ENCODE peak calls at places on chromosomes 13 and 19, in ten cellular contexts. One of them, this sample, is unnamed.
A peak's percentile ranks its signal among the peaks of the same experiment; 100 is the strongest.

GRCh38 chr19:1655992-1656608 is 3.7 kb upstream of the TCF3 start:
- DNase-seq in psoas muscle: no peak
- DNase-seq in progenitor cell of endocrine pancreas: no peak
- DNase-seq in transverse colon: no peak
- DNase-seq in tibial artery: no peak
- DNase-seq in Peyer's patch: no peak
- DNase-seq in left lung: no peak
- DNase-seq in GM06990: no peak
- DNase-seq in OCI-LY7: no peak
- DNase-seq in right lobe of liver: no peak
- DNase-seq in this sample: no peak

GRCh38 chr19:42244452-42245220 is 2.2 kb upstream of the GSK3A start:
- DNase-seq in right lobe of liver: peak; percentile 95
- DNase-seq in GM06990: peak; percentile 95
- DNase-seq in tibial artery: peak; percentile 92
- DNase-seq in transverse colon: peak; percentile 94
- DNase-seq in Peyer's patch: peak; percentile 97
- DNase-seq in psoas muscle: peak; percentile 95
- DNase-seq in OCI-LY7: peak; percentile 96
- DNase-seq in progenitor cell of endocrine pancreas: peak; percentile 83
- DNase-seq in left lung: peak; percentile 95
- DNase-seq in this sample: peak; percentile 86

GRCh38 chr13:20272571-20273171 is 40.6 kb upstream of the GJB6 start:
- DNase-seq in tibial artery: no peak
- DNase-seq in GM06990: no peak
- DNase-seq in progenitor cell of endocrine pancreas: no peak
- DNase-seq in psoas muscle: no peak
- DNase-seq in transverse colon: no peak
- DNase-seq in Peyer's patch: no peak
- DNase-seq in OCI-LY7: no peak
- DNase-seq in right lobe of liver: no peak
- DNase-seq in left lung: no peak
- DNase-seq in this sample: no peak

GRCh38 chr13:67353031-67353430 is 122.9 kb upstream of the PCDH9 start:
- DNase-seq in OCI-LY7: no peak
- DNase-seq in progenitor cell of endocrine pancreas: no peak
- DNase-seq in transverse colon: no peak
- DNase-seq in Peyer's patch: no peak
- DNase-seq in right lobe of liver: no peak
- DNase-seq in left lung: no peak
- DNase-seq in GM06990: no peak
- DNase-seq in tibial artery: no peak
- DNase-seq in psoas muscle: no peak
- DNase-seq in this sample: no peak

GRCh38 chr13:69496951-69497350 is 610.7 kb upstream of the ATXN8OS start:
- DNase-seq in Peyer's patch: no peak
- DNase-seq in right lobe of liver: no peak
- DNase-seq in tibial artery: no peak
- DNase-seq in psoas muscle: no peak
- DNase-seq in left lung: no peak
- DNase-seq in OCI-LY7: no peak
- DNase-seq in transverse colon: no peak
- DNase-seq in GM06990: no peak
- DNase-seq in progenitor cell of endocrine pancreas: no peak
- DNase-seq in this sample: no peak

GRCh38 chr13:32734511-32734910 is 148.3 kb downstream of the PDS5B start:
- DNase-seq in left lung: no peak
- DNase-seq in transverse colon: no peak
- DNase-seq in psoas muscle: no peak
- DNase-seq in GM06990: no peak
- DNase-seq in OCI-LY7: no peak
- DNase-seq in progenitor cell of endocrine pancreas: no peak
- DNase-seq in tibial artery: no peak
- DNase-seq in right lobe of liver: no peak
- DNase-seq in Peyer's patch: no peak
- DNase-seq in this sample: no peak

GRCh38 chr19:12997967-12998940 is 3.0 kb downstream of the NFIX start:
- DNase-seq in right lobe of liver: no peak
- DNase-seq in progenitor cell of endocrine pancreas: no peak
- DNase-seq in left lung: no peak
- DNase-seq in tibial artery: no peak
- DNase-seq in GM06990: no peak
- DNase-seq in transverse colon: no peak
- DNase-seq in OCI-LY7: no peak
- DNase-seq in psoas muscle: peak; percentile 50
- DNase-seq in Peyer's patch: no peak
- DNase-seq in this sample: no peak

GRCh38 chr19:18933297-18933696 is 7.7 kb downstream of the HOMER3 start:
- DNase-seq in Peyer's patch: no peak
- DNase-seq in left lung: no peak
- DNase-seq in GM06990: no peak
- DNase-seq in right lobe of liver: no peak
- DNase-seq in OCI-LY7: no peak
- DNase-seq in progenitor cell of endocrine pancreas: no peak
- DNase-seq in tibial artery: no peak
- DNase-seq in psoas muscle: no peak
- DNase-seq in transverse colon: no peak
- DNase-seq in this sample: no peak

GRCh38 chr19:6739884-6740588 is 556 bp downstream of the TRIP10 start:
- DNase-seq in tibial artery: no peak
- DNase-seq in right lobe of liver: peak; percentile 75
- DNase-seq in progenitor cell of endocrine pancreas: no peak
- DNase-seq in transverse colon: peak; percentile 54
- DNase-seq in OCI-LY7: peak; percentile 43
- DNase-seq in GM06990: no peak
- DNase-seq in psoas muscle: peak; percentile 91
- DNase-seq in Peyer's patch: peak; percentile 65
- DNase-seq in left lung: no peak
- DNase-seq in this sample: no peak

GRCh38 chr13:33262997-33263396 is 22.6 kb downstream of the STARD13 start:
- DNase-seq in OCI-LY7: peak; percentile 10
- DNase-seq in psoas muscle: no peak
- DNase-seq in Peyer's patch: no peak
- DNase-seq in progenitor cell of endocrine pancreas: no peak
- DNase-seq in GM06990: no peak
- DNase-seq in tibial artery: no peak
- DNase-seq in transverse colon: no peak
- DNase-seq in left lung: no peak
- DNase-seq in right lobe of liver: no peak
- DNase-seq in this sample: no peak

GRCh38 chr13:110107568-110108347 is 199.2 kb downstream of the COL4A1 start:
- DNase-seq in Peyer's patch: no peak
- DNase-seq in GM06990: no peak
- DNase-seq in OCI-LY7: no peak
- DNase-seq in tibial artery: no peak
- DNase-seq in psoas muscle: no peak
- DNase-seq in left lung: no peak
- DNase-seq in right lobe of liver: no peak
- DNase-seq in transverse colon: no peak
- DNase-seq in progenitor cell of endocrine pancreas: no peak
- DNase-seq in this sample: no peak
- TF ChIP-seq CTCF in Peyer's patch: no peak
- TF ChIP-seq CTCF in GM06990: no peak
- TF ChIP-seq CTCF in OCI-LY7: no peak
- TF ChIP-seq CTCF in tibial artery: peak; percentile 14
- TF ChIP-seq CTCF in psoas muscle: peak; percentile 21
- TF ChIP-seq CTCF in left lung: no peak
- TF ChIP-seq CTCF in right lobe of liver: no peak
- TF ChIP-seq CTCF in transverse colon: no peak
- TF ChIP-seq CTCF in progenitor cell of endocrine pancreas: peak; percentile 22
- TF ChIP-seq CTCF in this sample: no peak

DNA sequence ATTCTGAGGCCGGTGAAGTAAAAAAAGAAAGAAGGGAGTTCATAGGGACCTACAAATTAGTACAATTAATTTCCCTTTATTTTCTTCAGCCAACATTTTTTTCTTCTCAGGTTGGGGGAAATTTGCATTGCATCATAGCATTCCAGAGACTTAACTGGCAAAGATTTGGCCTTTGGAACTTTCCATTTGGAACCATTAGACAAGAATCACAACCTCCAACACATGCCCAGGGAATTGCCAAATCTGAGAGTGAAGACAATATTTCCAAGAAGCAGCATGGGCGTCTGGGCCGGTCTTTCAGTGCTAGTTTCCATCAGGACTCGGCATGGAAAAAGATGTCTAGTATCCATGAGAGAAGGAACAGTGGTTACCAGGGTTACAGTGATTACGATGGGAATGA is 6.4 kb upstream of the ERCC5 start:
- DNase-seq in Peyer's patch: no peak
- DNase-seq in progenitor cell of endocrine pancreas: no peak
- DNase-seq in GM06990: no peak
- DNase-seq in psoas muscle: no peak
- DNase-seq in left lung: no peak
- DNase-seq in transverse colon: no peak
- DNase-seq in tibial artery: no peak
- DNase-seq in OCI-LY7: no peak
- DNase-seq in right lobe of liver: no peak
- DNase-seq in this sample: no peak
- TF ChIP-seq CTCF in Peyer's patch: no peak
- TF ChIP-seq CTCF in progenitor cell of endocrine pancreas: no peak
- TF ChIP-seq CTCF in GM06990: no peak
- TF ChIP-seq CTCF in psoas muscle: no peak
- TF ChIP-seq CTCF in left lung: no peak
- TF ChIP-seq CTCF in transverse colon: no peak
- TF ChIP-seq CTCF in tibial artery: no peak
- TF ChIP-seq CTCF in OCI-LY7: no peak
- TF ChIP-seq CTCF in right lobe of liver: no peak
- TF ChIP-seq CTCF in this sample: no peak

DNA sequence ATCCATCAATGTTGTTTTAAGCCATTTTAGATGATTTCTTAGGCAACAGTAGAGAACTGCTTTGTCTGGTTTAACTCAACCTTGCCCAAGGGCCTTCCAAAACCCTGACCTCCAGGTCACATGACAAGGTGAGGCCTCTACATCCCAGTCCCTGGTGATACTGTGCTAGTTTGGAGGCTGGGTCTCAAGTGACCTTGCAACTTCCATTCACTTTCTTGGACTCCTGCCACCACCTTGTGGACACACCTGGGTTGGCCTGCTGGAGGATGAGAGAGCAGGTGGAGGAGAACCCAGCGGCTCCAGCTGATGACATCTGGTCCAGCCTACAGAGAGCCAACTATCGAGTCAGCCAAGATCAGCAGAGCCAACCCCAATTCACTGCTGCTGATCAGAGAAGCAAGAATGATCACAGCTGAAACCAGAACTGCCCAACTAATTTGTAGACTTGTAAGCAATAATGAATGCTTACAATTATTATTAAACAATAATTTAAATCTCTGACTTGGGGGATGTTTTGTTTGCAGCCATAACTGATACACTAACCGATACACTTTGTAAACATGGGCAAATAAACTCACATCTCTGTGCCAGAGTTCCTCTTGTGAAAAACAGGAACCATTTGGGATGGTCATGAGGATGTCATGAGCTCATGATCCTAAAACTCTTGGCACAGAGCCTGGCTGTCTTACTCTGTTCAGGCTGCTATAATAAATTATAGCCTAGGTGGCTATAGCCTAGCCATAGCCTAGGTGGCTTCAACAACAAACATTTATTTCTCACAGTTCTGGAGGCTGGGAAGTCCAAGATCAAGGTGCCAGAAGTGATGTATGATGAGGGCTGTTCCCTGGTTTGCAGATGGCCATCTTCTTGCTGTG is 11.5 kb downstream of the FAM187B start:
- DNase-seq in tibial artery: peak; percentile 52
- DNase-seq in OCI-LY7: peak; percentile 82
- DNase-seq in progenitor cell of endocrine pancreas: no peak
- DNase-seq in transverse colon: peak; percentile 65
- DNase-seq in psoas muscle: no peak
- DNase-seq in right lobe of liver: no peak
- DNase-seq in GM06990: peak; percentile 30
- DNase-seq in left lung: no peak
- DNase-seq in Peyer's patch: peak; percentile 80
- DNase-seq in this sample: peak; percentile 30
- TF ChIP-seq CTCF in tibial artery: no peak
- TF ChIP-seq CTCF in OCI-LY7: peak; percentile 82
- TF ChIP-seq CTCF in progenitor cell of endocrine pancreas: no peak
- TF ChIP-seq CTCF in transverse colon: no peak
- TF ChIP-seq CTCF in psoas muscle: no peak
- TF ChIP-seq CTCF in right lobe of liver: no peak
- TF ChIP-seq CTCF in GM06990: peak; percentile 25
- TF ChIP-seq CTCF in left lung: no peak
- TF ChIP-seq CTCF in Peyer's patch: peak; percentile 30
- TF ChIP-seq CTCF in this sample: peak; percentile 44

GRCh38 chr13:51585696-51586095 is 1.4 kb downstream of the WDFY2 start:
- DNase-seq in GM06990: no peak
- DNase-seq in Peyer's patch: no peak
- DNase-seq in psoas muscle: no peak
- DNase-seq in tibial artery: no peak
- DNase-seq in progenitor cell of endocrine pancreas: no peak
- DNase-seq in left lung: no peak
- DNase-seq in OCI-LY7: peak; percentile 26
- DNase-seq in right lobe of liver: no peak
- DNase-seq in transverse colon: no peak
- DNase-seq in this sample: no peak

GRCh38 chr13:51585234-51585672 is 991 bp downstream of the WDFY2 start:
- DNase-seq in GM06990: no peak
- DNase-seq in psoas muscle: no peak
- DNase-seq in right lobe of liver: no peak
- DNase-seq in tibial artery: no peak
- DNase-seq in left lung: no peak
- DNase-seq in progenitor cell of endocrine pancreas: no peak
- DNase-seq in OCI-LY7: peak; percentile 18
- DNase-seq in Peyer's patch: no peak
- DNase-seq in transverse colon: no peak
- DNase-seq in this sample: no peak

GRCh38 chr13:51583875-51584730 is at the start of gene WDFY2:
- DNase-seq in GM06990: peak; percentile 98
- DNase-seq in transverse colon: peak; percentile 100
- DNase-seq in OCI-LY7: peak; percentile 99
- DNase-seq in tibial artery: peak; percentile 100
- DNase-seq in psoas muscle: peak; percentile 100
- DNase-seq in right lobe of liver: peak; percentile 100
- DNase-seq in progenitor cell of endocrine pancreas: peak; percentile 99
- DNase-seq in Peyer's patch: peak; percentile 100
- DNase-seq in left lung: peak; percentile 100
- DNase-seq in this sample: peak; percentile 97

GRCh38 chr13:51583469-51583874 is 790 bp upstream of the WDFY2 start:
- DNase-seq in Peyer's patch: no peak
- DNase-seq in progenitor cell of endocrine pancreas: no peak
- DNase-seq in psoas muscle: no peak
- DNase-seq in transverse colon: no peak
- DNase-seq in left lung: no peak
- DNase-seq in right lobe of liver: no peak
- DNase-seq in OCI-LY7: no peak
- DNase-seq in tibial artery: no peak
- DNase-seq in GM06990: no peak
- DNase-seq in this sample: no peak

DNA sequence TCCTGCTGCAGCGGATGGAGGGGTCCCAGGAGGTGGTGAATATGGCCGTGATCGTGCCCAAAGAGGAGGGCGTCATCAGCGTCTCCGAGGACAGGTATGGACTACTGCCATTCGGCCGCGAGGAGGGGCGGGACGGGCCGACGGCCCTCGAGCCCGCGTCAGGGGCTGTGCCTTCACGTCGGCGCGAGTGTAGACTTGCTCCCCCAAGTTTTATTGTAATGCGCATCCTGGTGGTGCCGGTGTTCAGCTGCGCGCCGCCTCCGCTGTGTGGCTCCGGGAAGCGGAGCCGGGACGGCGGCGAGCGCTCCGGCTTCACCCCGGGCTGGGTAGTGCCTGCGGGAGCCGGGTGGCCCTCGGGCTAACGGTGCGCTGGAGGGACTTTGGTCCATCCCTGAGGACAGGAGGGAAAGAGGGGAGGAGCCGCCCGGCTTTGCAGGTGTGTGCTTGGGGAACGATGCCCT is 499 bp downstream of the WDFY2 start:
- DNase-seq in GM06990: peak; percentile 89
- DNase-seq in psoas muscle: no peak
- DNase-seq in OCI-LY7: peak; percentile 85
- DNase-seq in left lung: no peak
- DNase-seq in transverse colon: peak; percentile 62
- DNase-seq in tibial artery: peak; percentile 54
- DNase-seq in right lobe of liver: peak; percentile 88
- DNase-seq in progenitor cell of endocrine pancreas: peak; percentile 53
- DNase-seq in Peyer's patch: peak; percentile 81
- DNase-seq in this sample: peak; percentile 60
- TF ChIP-seq CTCF in GM06990: no peak
- TF ChIP-seq CTCF in psoas muscle: no peak
- TF ChIP-seq CTCF in OCI-LY7: peak; percentile 11
- TF ChIP-seq CTCF in left lung: no peak
- TF ChIP-seq CTCF in transverse colon: no peak
- TF ChIP-seq CTCF in tibial artery: no peak
- TF ChIP-seq CTCF in right lobe of liver: no peak
- TF ChIP-seq CTCF in progenitor cell of endocrine pancreas: no peak
- TF ChIP-seq CTCF in Peyer's patch: peak; percentile 6
- TF ChIP-seq CTCF in this sample: no peak

This sample was measured in GM10248.